ENCODE peak calls at places on chromosomes 1 and 21, in seven cellular contexts. A, V, W, E, D, P and K are unnamed samples.

GRCh38 chr1:208524376-208524775 is 280.2 kb upstream of the PLXNA2 start:
- DNase-seq in A (no peak), V (no peak), W (no peak), E (no peak), D (no peak), P (no peak), K (no peak)

GRCh38 chr1:239262538-239262937 is 123.8 kb upstream of the CHRM3 start:
- DNase-seq in A (no peak), V (no peak), W (no peak), E (no peak), D (no peak), P (no peak), K (no peak)

GRCh38 chr1:236141447-236142357 is 637 bp upstream of the GPR137B start:
- DNase-seq in A (peak; percentile 56), V (no peak), W (no peak), E (no peak), D (peak; percentile 30), P (no peak), K (no peak)

GRCh38 chr1:206442101-206442500 is 28.2 kb upstream of the IKBKE start:
- DNase-seq in A (peak; percentile 70), V (no peak), W (no peak), E (no peak), D (no peak), P (no peak), K (no peak)

GRCh38 chr1:227447531-227447990 is 115.8 kb upstream of the ZNF678 start:
- DNase-seq in A (no peak), V (peak; percentile 78), W (no peak), E (no peak), D (no peak), P (no peak), K (no peak)

GRCh38 chr1:208219098-208219658 is 25.0 kb downstream of the PLXNA2 start:
- DNase-seq in A (no peak), V (no peak), W (no peak), E (no peak), D (no peak), P (no peak), K (no peak)

GRCh38 chr1:240091614-240092300 is at the start of gene FMN2:
- DNase-seq in A (peak; percentile 49), V (no peak), W (no peak), E (no peak), D (peak; percentile 9), P (peak; percentile 71), K (no peak)

GRCh38 chr1:32892368-32893197 is 6.3 kb downstream of the HPCA start:
- DNase-seq in A (no peak), V (no peak), W (no peak), E (no peak), D (peak; percentile 69), P (peak; percentile 60), K (no peak)

GRCh38 chr1:94720091-94720793 is 99.9 kb upstream of the SLC44A3 start:
- DNase-seq in A (no peak), V (no peak), W (no peak), E (no peak), D (no peak), P (no peak), K (no peak)

GRCh38 chr1:248821101-248821500 is 4.6 kb downstream of the SH3BP5L start:
- DNase-seq in A (peak; percentile 87), V (no peak), W (no peak), E (no peak), D (no peak), P (no peak), K (peak; percentile 7)

GRCh38 chr1:6272476-6273270 is 11.8 kb upstream of the GPR153 start:
- DNase-seq in A (no peak), V (no peak), W (no peak), E (no peak), D (no peak), P (no peak), K (no peak)

GRCh38 chr1:32993215-32993566 is 28.6 kb upstream of the RNF19B start:
- DNase-seq in A (no peak), V (no peak), W (no peak), E (no peak), D (no peak), P (peak; percentile 17), K (no peak)

GRCh38 chr1:232982238-232982944 is 32.0 kb downstream of the NTPCR start:
- DNase-seq in A (peak; percentile 58), V (no peak), W (no peak), E (no peak), D (no peak), P (peak; percentile 10), K (no peak)

GRCh38 chr1:21141030-21141429 is 35.7 kb downstream of the EIF4G3 start:
- DNase-seq in A (no peak), V (no peak), W (no peak), E (no peak), D (no peak), P (no peak), K (no peak)

GRCh38 chr1:88169939-88170338 is 514.1 kb upstream of the PKN2 start:
- DNase-seq in A (no peak), V (no peak), W (no peak), E (no peak), D (no peak), P (no peak), K (no peak)

GRCh38 chr1:150606743-150607142 is 22.7 kb downstream of the ENSA start:
- DNase-seq in A (no peak), V (no peak), W (no peak), E (no peak), D (no peak), P (no peak), K (no peak)

GRCh38 chr1:22689505-22689904 is 21.1 kb upstream of the EPHB2 start:
- DNase-seq in A (peak; percentile 96), V (no peak), W (no peak), E (no peak), D (no peak), P (peak; percentile 75), K (no peak)

GRCh38 chr1:168279253-168279652 is 1.4 kb upstream of the TBX19 start:
- DNase-seq in A (no peak), V (no peak), W (no peak), E (no peak), D (no peak), P (no peak), K (no peak)

GRCh38 chr1:155529929-155530328 is 32.7 kb downstream of the ASH1L start:
- DNase-seq in A (no peak), V (no peak), W (no peak), E (no peak), D (no peak), P (no peak), K (no peak)

GRCh38 chr1:69483219-69483618 is 84.5 kb upstream of the LRRC7 start:
- DNase-seq in A (no peak), V (no peak), W (no peak), E (no peak), D (no peak), P (no peak), K (no peak)

GRCh38 chr1:115507916-115508315 is 133.9 kb upstream of the VANGL1 start:
- DNase-seq in A (no peak), V (no peak), W (no peak), E (no peak), D (no peak), P (no peak), K (no peak)

GRCh38 chr1:243335297-243335696 is 79.5 kb downstream of the SDCCAG8 start:
- DNase-seq in A (no peak), V (no peak), W (no peak), E (no peak), D (no peak), P (no peak), K (no peak)

GRCh38 chr1:57576750-57577149 is 152.9 kb upstream of the DAB1 start:
- DNase-seq in A (no peak), V (no peak), W (no peak), E (no peak), D (no peak), P (no peak), K (no peak)

GRCh38 chr21:17858764-17859163 is 39.6 kb upstream of the C21orf91 start:
- DNase-seq in A (no peak), V (no peak), W (no peak), E (no peak), D (no peak), P (no peak), K (no peak)

GRCh38 chr1:33001282-33001681 is 35.4 kb downstream of the AK2 start:
- DNase-seq in A (no peak), V (no peak), W (no peak), E (no peak), D (no peak), P (no peak), K (no peak)

GRCh38 chr21:35203093-35204021 is 154.3 kb upstream of the RUNX1 start:
- DNase-seq in A (peak; percentile 93), V (peak; percentile 28), W (no peak), E (no peak), D (no peak), P (no peak), K (no peak)

GRCh38 chr1:44792736-44793502 is 4.9 kb upstream of the BEST4 start:
- DNase-seq in A (no peak), V (no peak), W (no peak), E (no peak), D (no peak), P (peak; percentile 49), K (no peak)

GRCh38 chr1:60983701-60984065 is 98.7 kb upstream of the NFIA start:
- DNase-seq in A (no peak), V (no peak), W (no peak), E (no peak), D (no peak), P (no peak), K (peak; percentile 72)
- H3K4me3 ChIP-seq in A (no peak overlapping the region), V (no peak overlapping the region), W (no peak overlapping the region), E (no peak overlapping the region), D (no peak overlapping the region), P (no peak overlapping the region), K (no peak overlapping the region)

GRCh38 chr1:152348447-152348846 is 11.4 kb downstream of the FLG2 start:
- DNase-seq in A (no peak), V (no peak), W (no peak), E (no peak), D (no peak), P (no peak), K (no peak)
- TF ChIP-seq CTCF in A (no peak), V (no peak), W (peak; percentile 46), E (no peak), D (no peak), P (no peak), K (no peak)

DNA sequence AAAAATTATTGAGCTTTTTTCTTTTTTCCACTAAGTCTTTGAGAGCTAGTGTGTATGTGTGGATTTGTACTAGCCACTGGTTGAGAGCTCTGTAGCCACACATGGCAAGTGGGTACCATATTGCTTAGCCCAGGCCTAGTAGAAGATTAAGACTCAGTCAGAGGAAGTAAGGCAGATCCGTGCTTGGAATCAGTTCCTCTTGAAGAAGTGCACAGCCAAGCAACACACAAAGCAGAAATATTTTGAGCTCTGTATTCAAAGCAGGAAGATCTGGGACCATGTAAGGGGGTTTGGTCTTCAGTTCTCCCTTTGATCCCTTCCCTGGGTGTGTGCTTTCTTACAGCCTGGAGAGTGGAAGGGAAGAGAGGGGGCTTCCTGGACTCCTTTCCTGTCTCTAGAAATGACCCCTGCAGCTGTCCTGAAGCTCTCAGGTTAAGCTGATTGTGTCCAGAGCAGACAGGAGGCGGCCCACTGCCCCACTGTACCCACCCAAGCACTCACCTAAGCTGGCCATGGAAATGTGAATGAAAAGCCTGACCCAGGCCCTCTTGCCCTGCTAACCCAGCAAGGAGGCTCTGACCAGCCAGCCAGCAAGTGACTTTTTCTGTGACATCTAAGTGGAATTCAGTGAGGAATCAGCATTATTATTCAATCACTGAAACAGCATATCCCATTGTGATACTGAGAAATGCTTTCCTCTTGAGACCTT is 3.6 kb downstream of the ETS2 start:
- DNase-seq in A (no peak), V (no peak), W (no peak), E (no peak), D (peak; percentile 38), P (no peak), K (no peak)
- TF ChIP-seq POLR2A in A (no peak), V (no peak), W (no peak), E (no peak), D (peak; percentile 37), P (no peak), K (no peak)

GRCh38 chr1:2414297-2414958 is 2.1 kb upstream of the PEX10 start:
- DNase-seq in A (peak; percentile 34), V (peak; percentile 60), W (no peak), E (peak; percentile 37), D (peak; percentile 87), P (peak; percentile 88), K (peak; percentile 96)
- H3K4me3 ChIP-seq in A (no peak overlapping the region), V (no peak overlapping the region), W (no peak overlapping the region), E (peak overlapping the region; percentile 9), D (peak overlapping the region; percentile 13), P (no peak overlapping the region), K (no peak overlapping the region)